ENCODE peak calls at places on chromosome X, in six cellular contexts. One of them, this sample, is unnamed.

GRCh38 chrX:19715711-19716638 is 171.4 kb downstream of the SH3KBP1 start:
- DNase-seq in lower lobe of right lung: no peak
- DNase-seq in A673: no peak
- DNase-seq in colonic mucosa: no peak
- DNase-seq in stomach: no peak
- DNase-seq in IMR-90: no peak
- DNase-seq in this sample: peak; percentile 17

GRCh38 chrX:130158311-130158710 is 7.3 kb downstream of the AIFM1 start:
- DNase-seq in lower lobe of right lung: no peak
- DNase-seq in A673: no peak
- DNase-seq in colonic mucosa: no peak
- DNase-seq in stomach: no peak
- DNase-seq in IMR-90: no peak
- DNase-seq in this sample: no peak

GRCh38 chrX:53456254-53456653 is 22.1 kb upstream of the HSD17B10 start:
- DNase-seq in lower lobe of right lung: no peak
- DNase-seq in A673: no peak
- DNase-seq in colonic mucosa: no peak
- DNase-seq in stomach: no peak
- DNase-seq in IMR-90: peak; percentile 76
- DNase-seq in this sample: peak; percentile 83

GRCh38 chrX:10597871-10598270 is 22.5 kb downstream of the MID1 start:
- DNase-seq in lower lobe of right lung: no peak
- DNase-seq in A673: peak; percentile 55
- DNase-seq in colonic mucosa: peak; percentile 29
- DNase-seq in stomach: no peak
- DNase-seq in IMR-90: peak; percentile 32
- DNase-seq in this sample: peak; percentile 27

GRCh38 chrX:16838202-16839066 is 31.7 kb downstream of the RBBP7 start:
- DNase-seq in lower lobe of right lung: no peak
- DNase-seq in A673: no peak
- DNase-seq in colonic mucosa: no peak
- DNase-seq in stomach: peak; percentile 41
- DNase-seq in IMR-90: peak; percentile 80
- DNase-seq in this sample: peak; percentile 26

GRCh38 chrX:48493890-48494364 is 14.9 kb upstream of the PORCN start:
- DNase-seq in lower lobe of right lung: no peak
- DNase-seq in A673: peak; percentile 33
- DNase-seq in colonic mucosa: no peak
- DNase-seq in stomach: peak; percentile 47
- DNase-seq in IMR-90: peak; percentile 38
- DNase-seq in this sample: no peak

GRCh38 chrX:41616255-41616654 is 72.5 kb upstream of the GPR34 start:
- DNase-seq in lower lobe of right lung: no peak
- DNase-seq in A673: no peak
- DNase-seq in colonic mucosa: no peak
- DNase-seq in stomach: no peak
- DNase-seq in IMR-90: no peak
- DNase-seq in this sample: no peak

GRCh38 chrX:119468186-119468929 is at the start of gene SLC25A5:
- DNase-seq in lower lobe of right lung: peak; percentile 90
- DNase-seq in A673: peak; percentile 85
- DNase-seq in colonic mucosa: peak; percentile 82
- DNase-seq in stomach: peak; percentile 86
- DNase-seq in IMR-90: peak; percentile 69
- DNase-seq in this sample: peak; percentile 65

GRCh38 chrX:1261285-1261684 is 7.3 kb upstream of the CSF2RA start:
- DNase-seq in lower lobe of right lung: no peak
- DNase-seq in A673: no peak
- DNase-seq in colonic mucosa: no peak
- DNase-seq in stomach: no peak
- DNase-seq in IMR-90: no peak
- DNase-seq in this sample: no peak

GRCh38 chrX:45806410-45807121 is 605.9 kb upstream of the DIPK2B start:
- DNase-seq in lower lobe of right lung: no peak
- DNase-seq in A673: no peak
- DNase-seq in colonic mucosa: no peak
- DNase-seq in stomach: no peak
- DNase-seq in IMR-90: peak; percentile 92
- DNase-seq in this sample: peak; percentile 37

GRCh38 chrX:30504309-30504708 is 73.3 kb downstream of the TASL start:
- DNase-seq in lower lobe of right lung: no peak
- DNase-seq in A673: peak; percentile 71
- DNase-seq in colonic mucosa: no peak
- DNase-seq in stomach: no peak
- DNase-seq in IMR-90: peak; percentile 41
- DNase-seq in this sample: peak; percentile 32

GRCh38 chrX:46757593-46757992 is 1.3 kb downstream of the SLC9A7 start:
- DNase-seq in lower lobe of right lung: no peak
- DNase-seq in A673: no peak
- DNase-seq in colonic mucosa: no peak
- DNase-seq in stomach: no peak
- DNase-seq in IMR-90: peak; percentile 33
- DNase-seq in this sample: peak; percentile 8

GRCh38 chrX:63686878-63687714 is 97.9 kb downstream of the ARHGEF9 start:
- DNase-seq in lower lobe of right lung: no peak
- DNase-seq in A673: peak; percentile 44
- DNase-seq in colonic mucosa: no peak
- DNase-seq in stomach: no peak
- DNase-seq in IMR-90: peak; percentile 45
- DNase-seq in this sample: peak; percentile 31

GRCh38 chrX:72100824-72101351 is 30.8 kb downstream of the RTL5 start:
- DNase-seq in lower lobe of right lung: no peak
- DNase-seq in A673: no peak
- DNase-seq in colonic mucosa: no peak
- DNase-seq in stomach: peak; percentile 43
- DNase-seq in IMR-90: no peak
- DNase-seq in this sample: no peak

GRCh38 chrX:17028381-17028780 is 81.9 kb downstream of the REPS2 start:
- DNase-seq in lower lobe of right lung: no peak
- DNase-seq in A673: no peak
- DNase-seq in colonic mucosa: no peak
- DNase-seq in stomach: no peak
- DNase-seq in IMR-90: no peak
- DNase-seq in this sample: no peak

GRCh38 chrX:152638443-152638904 is 779 bp downstream of the GABRQ start:
- DNase-seq in lower lobe of right lung: no peak
- DNase-seq in A673: no peak
- DNase-seq in colonic mucosa: no peak
- DNase-seq in stomach: no peak
- DNase-seq in IMR-90: no peak
- DNase-seq in this sample: no peak

GRCh38 chrX:2627272-2627867 is 63.7 kb upstream of the CD99 start:
- DNase-seq in lower lobe of right lung: no peak
- DNase-seq in A673: peak; percentile 74
- DNase-seq in colonic mucosa: peak; percentile 7
- DNase-seq in stomach: peak; percentile 36
- DNase-seq in IMR-90: peak; percentile 27
- DNase-seq in this sample: peak; percentile 45

GRCh38 chrX:1673337-1673736 is 58.5 kb downstream of the ASMT start:
- DNase-seq in lower lobe of right lung: no peak
- DNase-seq in A673: peak; percentile 53
- DNase-seq in colonic mucosa: peak; percentile 30
- DNase-seq in stomach: no peak
- DNase-seq in IMR-90: no peak
- DNase-seq in this sample: no peak

GRCh38 chrX:21487832-21488231 is 113.6 kb downstream of the CNKSR2 start:
- DNase-seq in lower lobe of right lung: no peak
- DNase-seq in A673: peak; percentile 62
- DNase-seq in colonic mucosa: peak; percentile 16
- DNase-seq in stomach: no peak
- DNase-seq in IMR-90: peak; percentile 13
- DNase-seq in this sample: peak; percentile 61

GRCh38 chrX:120264315-120264714 is 13.7 kb downstream of the ZBTB33 start:
- DNase-seq in lower lobe of right lung: no peak
- DNase-seq in A673: no peak
- DNase-seq in colonic mucosa: no peak
- DNase-seq in stomach: no peak
- DNase-seq in IMR-90: no peak
- DNase-seq in this sample: no peak

GRCh38 chrX:77451041-77451440 is 3.9 kb downstream of the FGF16 start:
- DNase-seq in lower lobe of right lung: no peak
- DNase-seq in A673: no peak
- DNase-seq in colonic mucosa: no peak
- DNase-seq in stomach: no peak
- DNase-seq in IMR-90: peak; percentile 52
- DNase-seq in this sample: peak; percentile 76

GRCh38 chrX:105752334-105752733 is 70.0 kb upstream of the NRK start:
- DNase-seq in lower lobe of right lung: no peak
- DNase-seq in A673: no peak
- DNase-seq in colonic mucosa: no peak
- DNase-seq in stomach: no peak
- DNase-seq in IMR-90: no peak
- DNase-seq in this sample: no peak

GRCh38 chrX:42818151-42818921 is 40.4 kb upstream of the PPP1R2C start:
- DNase-seq in lower lobe of right lung: no peak
- DNase-seq in A673: no peak
- DNase-seq in colonic mucosa: no peak
- DNase-seq in stomach: no peak
- DNase-seq in IMR-90: no peak
- DNase-seq in this sample: no peak

GRCh38 chrX:153074935-153075334 is 2.7 kb downstream of the PNMA6A start:
- DNase-seq in lower lobe of right lung: no peak
- DNase-seq in A673: no peak
- DNase-seq in colonic mucosa: no peak
- DNase-seq in stomach: no peak
- DNase-seq in IMR-90: no peak
- DNase-seq in this sample: no peak

GRCh38 chrX:367866-368265 is 18.8 kb downstream of the PPP2R3B start:
- DNase-seq in lower lobe of right lung: no peak
- DNase-seq in A673: no peak
- DNase-seq in colonic mucosa: no peak
- DNase-seq in stomach: no peak
- DNase-seq in IMR-90: no peak
- DNase-seq in this sample: no peak

DNA sequence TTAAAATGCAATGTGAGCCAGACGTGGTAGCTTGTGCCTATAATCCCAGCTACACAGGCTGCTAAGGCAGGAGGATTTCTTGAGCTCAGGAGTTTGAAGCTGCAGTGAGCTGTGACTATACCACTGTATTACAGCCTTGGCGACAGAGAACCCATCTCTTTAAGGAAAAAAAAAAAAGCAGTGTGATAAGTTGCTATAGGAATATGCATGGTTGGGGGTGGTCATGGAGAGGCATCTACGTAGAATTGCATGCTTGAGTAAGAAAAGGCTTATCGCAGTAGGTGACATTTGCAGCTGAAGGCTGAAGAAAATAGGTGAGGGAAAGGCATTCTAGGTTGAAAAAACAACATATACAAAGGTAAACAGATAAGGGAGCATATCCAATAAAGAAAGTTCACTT is 4.1 kb downstream of the DIAPH2 start:
- DNase-seq in lower lobe of right lung: no peak
- DNase-seq in A673: no peak
- DNase-seq in colonic mucosa: no peak
- DNase-seq in stomach: no peak
- DNase-seq in IMR-90: no peak
- DNase-seq in this sample: no peak
- H3K4me3 ChIP-seq in lower lobe of right lung: no peak overlapping the region
- H3K4me3 ChIP-seq in A673: no peak overlapping the region
- H3K4me3 ChIP-seq in colonic mucosa: no peak overlapping the region
- H3K4me3 ChIP-seq in stomach: no peak overlapping the region
- H3K4me3 ChIP-seq in IMR-90: no peak overlapping the region
- H3K4me3 ChIP-seq in this sample: no peak overlapping the region

DNA sequence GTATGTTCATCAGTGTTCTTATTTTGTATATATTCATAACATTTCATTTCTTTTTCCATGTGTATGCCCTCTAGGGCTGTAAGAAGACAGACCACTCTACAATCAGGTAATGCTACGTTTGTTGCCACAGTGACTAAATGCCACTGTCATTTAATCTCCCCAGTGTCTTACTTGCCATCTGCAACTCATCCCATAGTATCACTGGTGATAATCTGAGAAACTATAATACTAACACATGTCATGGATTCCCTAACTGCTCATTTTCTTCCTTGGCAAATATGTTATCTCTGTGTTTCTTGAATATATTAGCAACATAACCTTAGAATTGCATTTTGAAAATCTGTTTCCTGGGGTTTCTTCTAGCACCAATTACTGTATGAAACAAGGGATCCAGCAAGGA is 6.1 kb downstream of the F8A1 start:
- DNase-seq in lower lobe of right lung: no peak
- DNase-seq in A673: no peak
- DNase-seq in colonic mucosa: no peak
- DNase-seq in stomach: no peak
- DNase-seq in IMR-90: no peak
- DNase-seq in this sample: no peak
- H3K27me3 ChIP-seq in lower lobe of right lung: no peaks in the 10 kb centered on the region
- H3K27me3 ChIP-seq in A673: no peaks in the 10 kb centered on the region
- H3K27me3 ChIP-seq in colonic mucosa: no peaks in the 10 kb centered on the region
- H3K27me3 ChIP-seq in stomach: no peaks in the 10 kb centered on the region
- H3K27me3 ChIP-seq in IMR-90: no peaks in the 10 kb centered on the region
- H3K27me3 ChIP-seq in this sample: no peaks in the 10 kb centered on the region

DNA sequence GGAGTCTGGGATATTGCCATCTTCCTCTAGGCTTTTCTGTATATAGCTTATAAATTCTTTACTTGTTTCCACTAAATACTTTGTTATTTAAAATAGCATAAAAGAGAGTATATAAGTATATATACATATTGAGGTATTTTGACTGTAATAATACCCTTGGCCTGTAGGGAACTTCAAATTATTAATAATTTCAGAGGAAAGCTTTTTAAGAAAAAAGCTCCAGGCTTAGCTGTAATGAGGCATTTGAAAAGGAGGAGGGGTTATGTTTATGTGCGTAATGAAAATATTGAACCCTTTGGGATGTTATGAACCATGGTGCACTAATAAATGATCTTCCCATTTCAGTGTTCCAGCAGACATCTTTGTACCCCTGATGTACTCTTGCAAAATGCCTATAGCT is 578.1 kb downstream of the RPA4 start:
- DNase-seq in lower lobe of right lung: no peak
- DNase-seq in A673: no peak
- DNase-seq in colonic mucosa: no peak
- DNase-seq in stomach: no peak
- DNase-seq in IMR-90: no peak
- DNase-seq in this sample: no peak
- TF ChIP-seq CTCF in lower lobe of right lung: no peak
- TF ChIP-seq CTCF in A673: peak; percentile 18
- TF ChIP-seq CTCF in colonic mucosa: no peak
- TF ChIP-seq CTCF in stomach: no peak
- TF ChIP-seq CTCF in IMR-90: no peak
- TF ChIP-seq CTCF in this sample: no peak

GRCh38 chrX:123175366-123176122 is 8.5 kb upstream of the GRIA3 start:
- DNase-seq in lower lobe of right lung: no peak
- DNase-seq in A673: no peak
- DNase-seq in colonic mucosa: no peak
- DNase-seq in stomach: no peak
- DNase-seq in IMR-90: no peak
- DNase-seq in this sample: no peak
- H3K4me3 ChIP-seq in lower lobe of right lung: no peak overlapping the region
- H3K4me3 ChIP-seq in A673: no peak overlapping the region
- H3K4me3 ChIP-seq in colonic mucosa: no peak overlapping the region
- H3K4me3 ChIP-seq in stomach: no peak overlapping the region
- H3K4me3 ChIP-seq in IMR-90: no peak overlapping the region
- H3K4me3 ChIP-seq in this sample: no peak overlapping the region

GRCh38 chrX:100410083-100410590 is at the start of gene PCDH19:
- DNase-seq in lower lobe of right lung: peak; percentile 52
- DNase-seq in A673: peak; percentile 73
- DNase-seq in colonic mucosa: peak; percentile 62
- DNase-seq in stomach: peak; percentile 54
- DNase-seq in IMR-90: peak; percentile 17
- DNase-seq in this sample: peak; percentile 32
- H3K27me3 ChIP-seq in lower lobe of right lung: peaks cover 48% of the 10 kb centered on the region
- H3K27me3 ChIP-seq in A673: peaks cover 59% of the 10 kb centered on the region
- H3K27me3 ChIP-seq in colonic mucosa: peaks cover 46% of the 10 kb centered on the region
- H3K27me3 ChIP-seq in stomach: peaks cover 10% of the 10 kb centered on the region
- H3K27me3 ChIP-seq in IMR-90: peaks cover 36% of the 10 kb centered on the region
- H3K27me3 ChIP-seq in this sample: peaks cover 15% of the 10 kb centered on the region

GRCh38 chrX:50448565-50448964 is 22.1 kb downstream of the DGKK start:
- DNase-seq in lower lobe of right lung: no peak
- DNase-seq in A673: no peak
- DNase-seq in colonic mucosa: peak; percentile 52
- DNase-seq in stomach: no peak
- DNase-seq in IMR-90: peak; percentile 1
- DNase-seq in this sample: peak; percentile 80
- TF ChIP-seq CTCF in lower lobe of right lung: no peak
- TF ChIP-seq CTCF in A673: peak; percentile 34
- TF ChIP-seq CTCF in colonic mucosa: peak; percentile 34
- TF ChIP-seq CTCF in stomach: no peak
- TF ChIP-seq CTCF in IMR-90: no peak
- TF ChIP-seq CTCF in this sample: peak; percentile 46

This sample was measured in bronchial epithelial cell.